ENCODE peak calls at places on chromosomes 1 and 21, in nine cellular contexts. U is progenitor cell of endocrine pancreas; M is activated CD4-positive, alpha-beta T cell treated with anti-CD3 and anti-CD28 coated beads for 24 hours; W is NCI-H1092 treated with DMSO at 0.1 percent for 48 hours; B is stimulated activated CD8-positive, alpha-beta memory T cell treated with anti-CD3 and anti-CD28 coated beads, Interleukin-2, amount 100 ng/mL, for 1 hour; D is T-helper 1 cell; Q is left kidney; J is Calu3; I is D341Med. Z is an unnamed sample.

GRCh38 chr21:35683620-35684019 is 376.7 kb downstream of the SETD4 start:
- DNase-seq in W (no peak), D (no peak), J (no peak), B (no peak), I (no peak), Q (no peak), M (no peak), U (no peak), Z (no peak)

GRCh38 chr1:5318143-5318816 is 663.9 kb downstream of the AJAP1 start:
- DNase-seq in U (no peak), D (no peak), B (no peak), W (no peak), Q (no peak), I (no peak), J (no peak), M (no peak), Z (no peak)

GRCh38 chr1:94236630-94237290 is 624 bp downstream of the ARHGAP29 start:
- DNase-seq in Q (no peak), I (peak), D (no peak), M (no peak), W (no peak), J (peak), B (no peak), U (no peak), Z (no peak)

GRCh38 chr1:42952353-42953001 is 6.2 kb downstream of the SLC2A1 start:
- DNase-seq in U (no peak), D (no peak), B (no peak), I (no peak), Q (peak), M (no peak), J (no peak), W (no peak), Z (no peak)

GRCh38 chr1:161473363-161473762 is 31.9 kb upstream of the FCGR2A start:
- DNase-seq in U (no peak), W (peak), J (peak), Q (peak), I (no peak), M (no peak), D (no peak), B (no peak), Z (no peak)

GRCh38 chr1:179016694-179017382 is 8.9 kb upstream of the FAM20B start:
- DNase-seq in M (no peak), I (peak), B (no peak), U (no peak), W (peak), Q (peak), J (peak), D (no peak), Z (peak)

GRCh38 chr1:54816130-54816529 is 15.0 kb upstream of the TTC22 start:
- DNase-seq in M (no peak), I (no peak), U (no peak), Q (no peak), D (no peak), B (no peak), J (no peak), W (no peak), Z (no peak)

GRCh38 chr1:159561513-159561912 is 25.7 kb upstream of the OR10J5 start:
- DNase-seq in U (no peak), M (no peak), I (no peak), W (no peak), D (no peak), B (no peak), Q (no peak), J (no peak), Z (no peak)

GRCh38 chr1:58763214-58763613 is 20.6 kb downstream of the JUN start:
- DNase-seq in D (no peak), W (no peak), J (no peak), B (no peak), Q (no peak), I (no peak), M (no peak), U (no peak), Z (no peak)

GRCh38 chr1:223022641-223023473 is 120.2 kb downstream of the TLR5 start:
- DNase-seq in W (no peak), J (no peak), M (no peak), Q (peak), I (peak), D (no peak), B (no peak), U (no peak), Z (no peak)

GRCh38 chr1:170131450-170131849 is 14.3 kb upstream of the NTMT2 start:
- DNase-seq in Q (peak), M (no peak), I (no peak), J (no peak), W (no peak), B (no peak), U (no peak), D (no peak), Z (no peak)

GRCh38 chr1:196609114-196609737 is 986 bp upstream of the KCNT2 start:
- DNase-seq in Q (no peak), B (no peak), D (no peak), M (no peak), I (peak), W (peak), U (peak), J (peak), Z (no peak)

GRCh38 chr1:228342627-228343210 is 63.9 kb downstream of the TRIM11 start:
- DNase-seq in B (no peak), W (no peak), I (no peak), J (peak), D (no peak), M (no peak), Q (no peak), U (no peak), Z (no peak)

GRCh38 chr1:70290248-70290647 is 64.3 kb downstream of the ANKRD13C start:
- DNase-seq in W (no peak), U (no peak), D (no peak), Q (no peak), B (no peak), I (no peak), M (no peak), J (no peak), Z (no peak)

GRCh38 chr1:227816750-227817446 is 1.4 kb downstream of the PRSS38 start:
- DNase-seq in B (no peak), J (no peak), D (no peak), U (no peak), Q (no peak), W (no peak), M (no peak), I (peak), Z (no peak)

GRCh38 chr1:246107516-246108277 is 399.4 kb downstream of the SMYD3 start:
- DNase-seq in D (no peak), J (no peak), U (no peak), M (no peak), W (no peak), B (no peak), Q (no peak), I (no peak), Z (no peak)

GRCh38 chr1:56034222-56034621 is 545.1 kb downstream of the PLPP3 start:
- DNase-seq in I (no peak), W (no peak), D (no peak), J (no peak), M (no peak), B (no peak), Q (no peak), U (no peak), Z (no peak)

GRCh38 chr21:31894441-31894840 is 21.6 kb downstream of the HUNK start:
- DNase-seq in U (no peak), W (no peak), M (no peak), B (no peak), D (no peak), Q (peak), I (no peak), J (no peak), Z (no peak)

GRCh38 chr21:32592929-32593502 is 7.7 kb upstream of the TCP10L start:
- DNase-seq in B (no peak), I (no peak), W (no peak), Q (peak), D (no peak), U (no peak), J (no peak), M (no peak), Z (no peak)

GRCh38 chr1:38451541-38451993 is 405.0 kb upstream of the POU3F1 start:
- DNase-seq in M (no peak), U (no peak), D (no peak), J (no peak), W (no peak), Q (peak), I (no peak), B (no peak), Z (no peak)

GRCh38 chr21:45973475-45974072 is 8.0 kb upstream of the COL6A1 start:
- DNase-seq in M (peak), B (peak), Q (peak), J (peak), D (peak), U (peak), W (peak), I (peak), Z (peak)

GRCh38 chr1:76066390-76066789 is 8.2 kb upstream of the ST6GALNAC3 start:
- DNase-seq in I (no peak), J (no peak), W (no peak), M (no peak), D (no peak), U (no peak), Q (no peak), B (no peak), Z (no peak)

GRCh38 chr1:92945748-92946270 is 15.5 kb downstream of the DIPK1A start:
- DNase-seq in M (no peak), I (no peak), D (no peak), U (no peak), Q (no peak), B (no peak), W (no peak), J (no peak), Z (no peak)

GRCh38 chr1:210748796-210749195 is 385.2 kb downstream of the KCNH1 start:
- DNase-seq in M (no peak), U (no peak), J (no peak), D (no peak), W (no peak), B (no peak), Q (no peak), I (no peak), Z (no peak)

GRCh38 chr1:74681449-74681848 is 7.9 kb upstream of the ERICH3 start:
- DNase-seq in U (no peak), Q (no peak), J (no peak), D (no peak), B (no peak), I (no peak), W (no peak), M (no peak), Z (no peak)

GRCh38 chr1:40766017-40766416 is 17.6 kb upstream of the KCNQ4 start:
- DNase-seq in M (no peak), J (no peak), B (no peak), D (no peak), U (no peak), I (no peak), W (no peak), Q (no peak), Z (no peak)

GRCh38 chr1:6724517-6725141 is 23.0 kb upstream of the DNAJC11 start:
- DNase-seq in B (no peak), D (no peak), I (no peak), U (no peak), J (no peak), M (no peak), W (no peak), Q (peak), Z (no peak)

GRCh38 chr1:172746091-172746949 is 87.4 kb downstream of the FASLG start:
- DNase-seq in M (no peak), U (no peak), J (peak), D (no peak), I (no peak), B (no peak), Q (no peak), W (no peak), Z (no peak)

GRCh38 chr1:6962390-6962955 is 177.2 kb downstream of the CAMTA1 start:
- DNase-seq in J (peak), B (no peak), Q (peak), D (peak), M (peak), W (no peak), I (no peak), U (peak), Z (peak)

GRCh38 chr1:5479876-5480275 is 512.3 kb downstream of the NPHP4 start:
- DNase-seq in W (no peak), I (no peak), B (no peak), U (no peak), D (no peak), Q (no peak), M (no peak), J (no peak), Z (no peak)

GRCh38 chr21:44596068-44596725 is 3.9 kb upstream of the KRTAP10-6 start:
- DNase-seq in I (no peak), W (no peak), M (no peak), B (no peak), D (no peak), Q (no peak), J (no peak), U (no peak), Z (no peak)

GRCh38 chr21:27722095-27722494 is 755.2 kb upstream of the ADAMTS5 start:
- DNase-seq in D (no peak), U (no peak), Q (no peak), W (no peak), B (no peak), J (peak), M (no peak), I (no peak), Z (no peak)

GRCh38 chr1:202365092-202365815 is 16.8 kb downstream of the PPP1R12B start:
- DNase-seq in M (no peak), U (no peak), I (no peak), J (no peak), D (no peak), B (no peak), W (no peak), Q (no peak), Z (no peak)

GRCh38 chr1:39952359-39953110 is 2.4 kb upstream of the MFSD2A start:
- DNase-seq in J (peak), U (no peak), Q (peak), D (no peak), M (no peak), I (no peak), B (no peak), W (no peak), Z (no peak)

GRCh38 chr1:232039303-232039702 is 412.7 kb downstream of the DISC1 start:
- DNase-seq in D (no peak), M (no peak), J (no peak), U (no peak), I (no peak), W (no peak), B (no peak), Q (no peak), Z (no peak)

Z was measured in NCI-H1048.